ENCODE peak calls at places on chromosomes 7 and 10, in nine cellular contexts. One of them, this sample, is unnamed. For H3K36me3, the result is how much of the 10 kb centered on the place peaks cover.

GRCh38 chr7:134450296-134451000 is 8.5 kb downstream of the AKR1B1 start:
- DNase-seq in CD8-positive, alpha-beta T cell: no peak
- DNase-seq in colonic mucosa: peak
- DNase-seq in left lung: no peak
- DNase-seq in upper lobe of left lung: no peak
- DNase-seq in brain microvascular endothelial cell: no peak
- DNase-seq in OCI-LY7: no peak
- DNase-seq in left ventricle myocardium inferior: no peak
- DNase-seq in mammary epithelial cell: no peak
- DNase-seq in this sample: no peak

GRCh38 chr7:37007731-37008130 is 283.4 kb upstream of the AOAH start:
- DNase-seq in left lung: no peak
- DNase-seq in OCI-LY7: no peak
- DNase-seq in CD8-positive, alpha-beta T cell: no peak
- DNase-seq in brain microvascular endothelial cell: no peak
- DNase-seq in mammary epithelial cell: no peak
- DNase-seq in left ventricle myocardium inferior: no peak
- DNase-seq in upper lobe of left lung: no peak
- DNase-seq in colonic mucosa: no peak
- DNase-seq in this sample: no peak

GRCh38 chr7:11171569-11172192 is 198.0 kb downstream of the PHF14 start:
- DNase-seq in left lung: no peak
- DNase-seq in upper lobe of left lung: no peak
- DNase-seq in OCI-LY7: no peak
- DNase-seq in left ventricle myocardium inferior: no peak
- DNase-seq in colonic mucosa: no peak
- DNase-seq in brain microvascular endothelial cell: no peak
- DNase-seq in mammary epithelial cell: no peak
- DNase-seq in CD8-positive, alpha-beta T cell: no peak
- DNase-seq in this sample: no peak

GRCh38 chr10:97050959-97051496 is 134.7 kb downstream of the SLIT1 start:
- DNase-seq in brain microvascular endothelial cell: no peak
- DNase-seq in upper lobe of left lung: no peak
- DNase-seq in mammary epithelial cell: no peak
- DNase-seq in colonic mucosa: no peak
- DNase-seq in left lung: no peak
- DNase-seq in left ventricle myocardium inferior: no peak
- DNase-seq in CD8-positive, alpha-beta T cell: no peak
- DNase-seq in OCI-LY7: no peak
- DNase-seq in this sample: no peak

GRCh38 chr7:26639111-26639510 is 225.3 kb downstream of the SKAP2 start:
- DNase-seq in upper lobe of left lung: no peak
- DNase-seq in colonic mucosa: no peak
- DNase-seq in OCI-LY7: no peak
- DNase-seq in CD8-positive, alpha-beta T cell: no peak
- DNase-seq in brain microvascular endothelial cell: no peak
- DNase-seq in left lung: no peak
- DNase-seq in mammary epithelial cell: no peak
- DNase-seq in left ventricle myocardium inferior: no peak
- DNase-seq in this sample: no peak

GRCh38 chr7:150863946-150864345 is 11.6 kb downstream of the AOC1 start:
- DNase-seq in OCI-LY7: no peak
- DNase-seq in left lung: no peak
- DNase-seq in colonic mucosa: no peak
- DNase-seq in left ventricle myocardium inferior: no peak
- DNase-seq in mammary epithelial cell: no peak
- DNase-seq in CD8-positive, alpha-beta T cell: no peak
- DNase-seq in upper lobe of left lung: no peak
- DNase-seq in brain microvascular endothelial cell: no peak
- DNase-seq in this sample: no peak

GRCh38 chr10:79322616-79323566 is 24.4 kb upstream of the PPIF start:
- DNase-seq in left ventricle myocardium inferior: no peak
- DNase-seq in left lung: no peak
- DNase-seq in OCI-LY7: no peak
- DNase-seq in CD8-positive, alpha-beta T cell: peak
- DNase-seq in brain microvascular endothelial cell: peak
- DNase-seq in mammary epithelial cell: peak
- DNase-seq in upper lobe of left lung: peak
- DNase-seq in colonic mucosa: peak
- DNase-seq in this sample: no peak

GRCh38 chr7:3266240-3266639 is 34.8 kb upstream of the SDK1 start:
- DNase-seq in left ventricle myocardium inferior: no peak
- DNase-seq in mammary epithelial cell: no peak
- DNase-seq in brain microvascular endothelial cell: no peak
- DNase-seq in left lung: no peak
- DNase-seq in upper lobe of left lung: no peak
- DNase-seq in OCI-LY7: no peak
- DNase-seq in CD8-positive, alpha-beta T cell: no peak
- DNase-seq in colonic mucosa: no peak
- DNase-seq in this sample: no peak

GRCh38 chr10:593421-593820 is 96.0 kb downstream of the DIP2C start:
- DNase-seq in upper lobe of left lung: no peak
- DNase-seq in brain microvascular endothelial cell: no peak
- DNase-seq in left ventricle myocardium inferior: no peak
- DNase-seq in OCI-LY7: no peak
- DNase-seq in colonic mucosa: no peak
- DNase-seq in left lung: peak
- DNase-seq in CD8-positive, alpha-beta T cell: no peak
- DNase-seq in mammary epithelial cell: no peak
- DNase-seq in this sample: no peak

GRCh38 chr7:44978511-44979366 is at the start of gene MYO1G:
- DNase-seq in mammary epithelial cell: no peak
- DNase-seq in brain microvascular endothelial cell: no peak
- DNase-seq in OCI-LY7: peak
- DNase-seq in left ventricle myocardium inferior: peak
- DNase-seq in CD8-positive, alpha-beta T cell: peak
- DNase-seq in upper lobe of left lung: peak
- DNase-seq in left lung: peak
- DNase-seq in colonic mucosa: peak
- DNase-seq in this sample: no peak

GRCh38 chr10:115082521-115082920 is 10.6 kb upstream of the ATRNL1 start:
- DNase-seq in left ventricle myocardium inferior: no peak
- DNase-seq in left lung: no peak
- DNase-seq in upper lobe of left lung: no peak
- DNase-seq in colonic mucosa: no peak
- DNase-seq in mammary epithelial cell: peak
- DNase-seq in brain microvascular endothelial cell: peak
- DNase-seq in OCI-LY7: no peak
- DNase-seq in CD8-positive, alpha-beta T cell: no peak
- DNase-seq in this sample: no peak

GRCh38 chr10:126455766-126456425 is 67.6 kb upstream of the ADAM12 start:
- DNase-seq in colonic mucosa: no peak
- DNase-seq in mammary epithelial cell: no peak
- DNase-seq in upper lobe of left lung: no peak
- DNase-seq in left lung: no peak
- DNase-seq in brain microvascular endothelial cell: no peak
- DNase-seq in left ventricle myocardium inferior: no peak
- DNase-seq in OCI-LY7: no peak
- DNase-seq in CD8-positive, alpha-beta T cell: no peak
- DNase-seq in this sample: no peak

GRCh38 chr7:2800923-2801682 is 43.0 kb downstream of the GNA12 start:
- DNase-seq in OCI-LY7: no peak
- DNase-seq in left ventricle myocardium inferior: peak
- DNase-seq in upper lobe of left lung: no peak
- DNase-seq in CD8-positive, alpha-beta T cell: no peak
- DNase-seq in left lung: no peak
- DNase-seq in brain microvascular endothelial cell: peak
- DNase-seq in colonic mucosa: no peak
- DNase-seq in mammary epithelial cell: peak
- DNase-seq in this sample: peak

GRCh38 chr10:43846187-43846680 is 197.6 kb upstream of the ZNF32 start:
- DNase-seq in CD8-positive, alpha-beta T cell: peak
- DNase-seq in colonic mucosa: no peak
- DNase-seq in OCI-LY7: no peak
- DNase-seq in brain microvascular endothelial cell: peak
- DNase-seq in left ventricle myocardium inferior: peak
- DNase-seq in left lung: peak
- DNase-seq in upper lobe of left lung: no peak
- DNase-seq in mammary epithelial cell: no peak
- DNase-seq in this sample: peak

GRCh38 chr7:100024020-100024619 is 8.7 kb downstream of the ZKSCAN1 start:
- DNase-seq in left ventricle myocardium inferior: no peak
- DNase-seq in left lung: no peak
- DNase-seq in OCI-LY7: no peak
- DNase-seq in upper lobe of left lung: no peak
- DNase-seq in colonic mucosa: no peak
- DNase-seq in mammary epithelial cell: no peak
- DNase-seq in brain microvascular endothelial cell: no peak
- DNase-seq in CD8-positive, alpha-beta T cell: no peak
- DNase-seq in this sample: no peak

GRCh38 chr7:157793973-157794763 is 457.4 kb downstream of the DNAJB6 start:
- DNase-seq in CD8-positive, alpha-beta T cell: no peak
- DNase-seq in colonic mucosa: no peak
- DNase-seq in mammary epithelial cell: no peak
- DNase-seq in left lung: no peak
- DNase-seq in brain microvascular endothelial cell: no peak
- DNase-seq in left ventricle myocardium inferior: no peak
- DNase-seq in OCI-LY7: no peak
- DNase-seq in upper lobe of left lung: no peak
- DNase-seq in this sample: no peak

GRCh38 chr7:84624927-84625326 is 430.3 kb upstream of the SEMA3A start:
- DNase-seq in CD8-positive, alpha-beta T cell: no peak
- DNase-seq in OCI-LY7: no peak
- DNase-seq in mammary epithelial cell: peak
- DNase-seq in brain microvascular endothelial cell: no peak
- DNase-seq in upper lobe of left lung: no peak
- DNase-seq in left lung: no peak
- DNase-seq in colonic mucosa: no peak
- DNase-seq in left ventricle myocardium inferior: no peak
- DNase-seq in this sample: no peak

GRCh38 chr7:75836798-75837197 is 23.2 kb upstream of the CCL24 start:
- DNase-seq in mammary epithelial cell: no peak
- DNase-seq in CD8-positive, alpha-beta T cell: no peak
- DNase-seq in OCI-LY7: no peak
- DNase-seq in upper lobe of left lung: no peak
- DNase-seq in left ventricle myocardium inferior: no peak
- DNase-seq in colonic mucosa: no peak
- DNase-seq in left lung: no peak
- DNase-seq in brain microvascular endothelial cell: no peak
- DNase-seq in this sample: no peak

GRCh38 chr10:125199261-125199660 is 38.9 kb upstream of the CTBP2 start:
- DNase-seq in mammary epithelial cell: no peak
- DNase-seq in upper lobe of left lung: no peak
- DNase-seq in left ventricle myocardium inferior: no peak
- DNase-seq in OCI-LY7: no peak
- DNase-seq in colonic mucosa: no peak
- DNase-seq in CD8-positive, alpha-beta T cell: no peak
- DNase-seq in left lung: no peak
- DNase-seq in brain microvascular endothelial cell: no peak
- DNase-seq in this sample: no peak

GRCh38 chr7:156612930-156613329 is 27.6 kb upstream of the RNF32 start:
- DNase-seq in left lung: no peak
- DNase-seq in colonic mucosa: no peak
- DNase-seq in OCI-LY7: no peak
- DNase-seq in upper lobe of left lung: no peak
- DNase-seq in brain microvascular endothelial cell: no peak
- DNase-seq in left ventricle myocardium inferior: no peak
- DNase-seq in CD8-positive, alpha-beta T cell: peak
- DNase-seq in mammary epithelial cell: no peak
- DNase-seq in this sample: no peak

GRCh38 chr10:117532451-117533107 is 10.0 kb upstream of the EMX2 start:
- DNase-seq in mammary epithelial cell: no peak
- DNase-seq in OCI-LY7: no peak
- DNase-seq in colonic mucosa: no peak
- DNase-seq in left ventricle myocardium inferior: no peak
- DNase-seq in CD8-positive, alpha-beta T cell: no peak
- DNase-seq in left lung: no peak
- DNase-seq in upper lobe of left lung: no peak
- DNase-seq in brain microvascular endothelial cell: no peak
- DNase-seq in this sample: no peak

GRCh38 chr7:72038022-72038732 is 374.0 kb downstream of the CALN1 start:
- DNase-seq in OCI-LY7: no peak
- DNase-seq in upper lobe of left lung: no peak
- DNase-seq in left ventricle myocardium inferior: no peak
- DNase-seq in mammary epithelial cell: no peak
- DNase-seq in colonic mucosa: no peak
- DNase-seq in left lung: no peak
- DNase-seq in brain microvascular endothelial cell: no peak
- DNase-seq in CD8-positive, alpha-beta T cell: no peak
- DNase-seq in this sample: no peak

GRCh38 chr10:88565072-88565471 is 18.0 kb downstream of the RNLS start:
- DNase-seq in OCI-LY7: peak
- DNase-seq in colonic mucosa: no peak
- DNase-seq in mammary epithelial cell: peak
- DNase-seq in left lung: no peak
- DNase-seq in left ventricle myocardium inferior: no peak
- DNase-seq in brain microvascular endothelial cell: no peak
- DNase-seq in upper lobe of left lung: no peak
- DNase-seq in CD8-positive, alpha-beta T cell: no peak
- DNase-seq in this sample: no peak
- TF ChIP-seq CTCF in OCI-LY7: peak
- TF ChIP-seq CTCF in colonic mucosa: no peak
- TF ChIP-seq CTCF in mammary epithelial cell: peak
- TF ChIP-seq CTCF in left lung: peak
- TF ChIP-seq CTCF in left ventricle myocardium inferior: peak
- TF ChIP-seq CTCF in brain microvascular endothelial cell: no peak
- TF ChIP-seq CTCF in upper lobe of left lung: peak
- TF ChIP-seq CTCF in CD8-positive, alpha-beta T cell: peak
- TF ChIP-seq CTCF in this sample: peak

GRCh38 chr10:74117738-74118137 is 32.9 kb downstream of the AP3M1 start:
- DNase-seq in CD8-positive, alpha-beta T cell: no peak
- DNase-seq in OCI-LY7: no peak
- DNase-seq in brain microvascular endothelial cell: no peak
- DNase-seq in mammary epithelial cell: no peak
- DNase-seq in left ventricle myocardium inferior: no peak
- DNase-seq in colonic mucosa: no peak
- DNase-seq in left lung: no peak
- DNase-seq in upper lobe of left lung: no peak
- DNase-seq in this sample: no peak
- H3K36me3 ChIP-seq in CD8-positive, alpha-beta T cell: under half
- H3K36me3 ChIP-seq in OCI-LY7: half or more
- H3K36me3 ChIP-seq in brain microvascular endothelial cell: half or more
- H3K36me3 ChIP-seq in mammary epithelial cell: under half
- H3K36me3 ChIP-seq in left ventricle myocardium inferior: half or more
- H3K36me3 ChIP-seq in colonic mucosa: under half
- H3K36me3 ChIP-seq in left lung: half or more
- H3K36me3 ChIP-seq in upper lobe of left lung: half or more
- H3K36me3 ChIP-seq in this sample: under half

GRCh38 chr7:149817301-149817771 is 20.8 kb upstream of the ZNF862 start:
- DNase-seq in colonic mucosa: no peak
- DNase-seq in CD8-positive, alpha-beta T cell: no peak
- DNase-seq in OCI-LY7: no peak
- DNase-seq in mammary epithelial cell: no peak
- DNase-seq in left ventricle myocardium inferior: no peak
- DNase-seq in left lung: peak
- DNase-seq in upper lobe of left lung: no peak
- DNase-seq in brain microvascular endothelial cell: no peak
- DNase-seq in this sample: no peak
- H3K4me3 ChIP-seq in colonic mucosa: no peak
- H3K4me3 ChIP-seq in CD8-positive, alpha-beta T cell: no peak
- H3K4me3 ChIP-seq in OCI-LY7: no peak
- H3K4me3 ChIP-seq in mammary epithelial cell: no peak
- H3K4me3 ChIP-seq in left ventricle myocardium inferior: no peak
- H3K4me3 ChIP-seq in left lung: no peak
- H3K4me3 ChIP-seq in upper lobe of left lung: no peak
- H3K4me3 ChIP-seq in brain microvascular endothelial cell: no peak
- H3K4me3 ChIP-seq in this sample: no peak

GRCh38 chr10:71548494-71548846 is 151.8 kb downstream of the CDH23 start:
- DNase-seq in left ventricle myocardium inferior: no peak
- DNase-seq in upper lobe of left lung: no peak
- DNase-seq in left lung: no peak
- DNase-seq in brain microvascular endothelial cell: peak
- DNase-seq in CD8-positive, alpha-beta T cell: no peak
- DNase-seq in mammary epithelial cell: no peak
- DNase-seq in OCI-LY7: no peak
- DNase-seq in colonic mucosa: no peak
- DNase-seq in this sample: no peak
- TF ChIP-seq CTCF in left ventricle myocardium inferior: peak
- TF ChIP-seq CTCF in upper lobe of left lung: no peak
- TF ChIP-seq CTCF in left lung: peak
- TF ChIP-seq CTCF in brain microvascular endothelial cell: peak
- TF ChIP-seq CTCF in CD8-positive, alpha-beta T cell: no peak
- TF ChIP-seq CTCF in mammary epithelial cell: peak
- TF ChIP-seq CTCF in OCI-LY7: peak
- TF ChIP-seq CTCF in colonic mucosa: no peak
- TF ChIP-seq CTCF in this sample: peak